ENCODE peak calls at places on chromosomes 2 and 18, in nine cellular contexts. One of them, this sample, is unnamed.

GRCh38 chr2:217193431-217194075 is 333.7 kb upstream of the TNP1 start:
- DNase-seq in AG09319: no peak
- DNase-seq in lower lobe of right lung: no peak
- DNase-seq in AG10803: no peak
- DNase-seq in fibroblast of mammary gland: no peak
- DNase-seq in HFFc6: no peak
- DNase-seq in upper lobe of right lung: no peak
- DNase-seq in neural crest cell: no peak
- DNase-seq in dorsolateral prefrontal cortex: no peak
- DNase-seq in this sample: no peak

GRCh38 chr2:199469514-199470360 is 12.0 kb upstream of the SATB2 start:
- DNase-seq in AG09319: no peak
- DNase-seq in lower lobe of right lung: no peak
- DNase-seq in AG10803: no peak
- DNase-seq in fibroblast of mammary gland: no peak
- DNase-seq in HFFc6: no peak
- DNase-seq in upper lobe of right lung: no peak
- DNase-seq in neural crest cell: no peak
- DNase-seq in dorsolateral prefrontal cortex: no peak
- DNase-seq in this sample: no peak

GRCh38 chr18:80175451-80176235 is 66.6 kb downstream of the ADNP2 start:
- DNase-seq in AG09319: no peak
- DNase-seq in lower lobe of right lung: no peak
- DNase-seq in AG10803: no peak
- DNase-seq in fibroblast of mammary gland: no peak
- DNase-seq in HFFc6: no peak
- DNase-seq in upper lobe of right lung: peak
- DNase-seq in neural crest cell: no peak
- DNase-seq in dorsolateral prefrontal cortex: no peak
- DNase-seq in this sample: no peak

GRCh38 chr18:54957295-54957694 is 2.0 kb downstream of the CCDC68 start:
- DNase-seq in AG09319: no peak
- DNase-seq in lower lobe of right lung: no peak
- DNase-seq in AG10803: no peak
- DNase-seq in fibroblast of mammary gland: peak
- DNase-seq in HFFc6: no peak
- DNase-seq in upper lobe of right lung: no peak
- DNase-seq in neural crest cell: no peak
- DNase-seq in dorsolateral prefrontal cortex: no peak
- DNase-seq in this sample: peak

GRCh38 chr18:54149078-54149697 is 75.3 kb downstream of the MBD2 start:
- DNase-seq in AG09319: peak
- DNase-seq in lower lobe of right lung: no peak
- DNase-seq in AG10803: peak
- DNase-seq in fibroblast of mammary gland: peak
- DNase-seq in HFFc6: peak
- DNase-seq in upper lobe of right lung: no peak
- DNase-seq in neural crest cell: no peak
- DNase-seq in dorsolateral prefrontal cortex: no peak
- DNase-seq in this sample: no peak

GRCh38 chr2:60826126-60826525 is 55.2 kb upstream of the REL start:
- DNase-seq in AG09319: no peak
- DNase-seq in lower lobe of right lung: no peak
- DNase-seq in AG10803: no peak
- DNase-seq in fibroblast of mammary gland: peak
- DNase-seq in HFFc6: no peak
- DNase-seq in upper lobe of right lung: no peak
- DNase-seq in neural crest cell: no peak
- DNase-seq in dorsolateral prefrontal cortex: no peak
- DNase-seq in this sample: no peak

GRCh38 chr2:176200971-176201370 is 12.5 kb downstream of the HOXD1 start:
- DNase-seq in AG09319: no peak
- DNase-seq in lower lobe of right lung: no peak
- DNase-seq in AG10803: no peak
- DNase-seq in fibroblast of mammary gland: no peak
- DNase-seq in HFFc6: no peak
- DNase-seq in upper lobe of right lung: no peak
- DNase-seq in neural crest cell: no peak
- DNase-seq in dorsolateral prefrontal cortex: no peak
- DNase-seq in this sample: no peak

GRCh38 chr2:232456296-232457120 is 555 bp downstream of the ALPI start:
- DNase-seq in AG09319: no peak
- DNase-seq in lower lobe of right lung: peak
- DNase-seq in AG10803: no peak
- DNase-seq in fibroblast of mammary gland: no peak
- DNase-seq in HFFc6: no peak
- DNase-seq in upper lobe of right lung: no peak
- DNase-seq in neural crest cell: no peak
- DNase-seq in dorsolateral prefrontal cortex: peak
- DNase-seq in this sample: no peak

GRCh38 chr18:48714873-48715272 is 176.0 kb downstream of the CTIF start:
- DNase-seq in AG09319: no peak
- DNase-seq in lower lobe of right lung: peak
- DNase-seq in AG10803: no peak
- DNase-seq in fibroblast of mammary gland: no peak
- DNase-seq in HFFc6: no peak
- DNase-seq in upper lobe of right lung: no peak
- DNase-seq in neural crest cell: no peak
- DNase-seq in dorsolateral prefrontal cortex: no peak
- DNase-seq in this sample: no peak

GRCh38 chr2:30871440-30871839 is 64.2 kb upstream of the CAPN13 start:
- DNase-seq in AG09319: no peak
- DNase-seq in lower lobe of right lung: no peak
- DNase-seq in AG10803: no peak
- DNase-seq in fibroblast of mammary gland: no peak
- DNase-seq in HFFc6: no peak
- DNase-seq in upper lobe of right lung: no peak
- DNase-seq in neural crest cell: no peak
- DNase-seq in dorsolateral prefrontal cortex: no peak
- DNase-seq in this sample: no peak

GRCh38 chr2:101803945-101804696 is 106.6 kb downstream of the MAP4K4 start:
- DNase-seq in AG09319: no peak
- DNase-seq in lower lobe of right lung: no peak
- DNase-seq in AG10803: peak
- DNase-seq in fibroblast of mammary gland: peak
- DNase-seq in HFFc6: no peak
- DNase-seq in upper lobe of right lung: no peak
- DNase-seq in neural crest cell: peak
- DNase-seq in dorsolateral prefrontal cortex: no peak
- DNase-seq in this sample: no peak

GRCh38 chr18:2173464-2173863 is 397.8 kb downstream of the METTL4 start:
- DNase-seq in AG09319: peak
- DNase-seq in lower lobe of right lung: no peak
- DNase-seq in AG10803: peak
- DNase-seq in fibroblast of mammary gland: peak
- DNase-seq in HFFc6: peak
- DNase-seq in upper lobe of right lung: no peak
- DNase-seq in neural crest cell: no peak
- DNase-seq in dorsolateral prefrontal cortex: no peak
- DNase-seq in this sample: no peak

GRCh38 chr2:120910956-120911951 is 175.6 kb downstream of the GLI2 start:
- DNase-seq in AG09319: no peak
- DNase-seq in lower lobe of right lung: peak
- DNase-seq in AG10803: peak
- DNase-seq in fibroblast of mammary gland: peak
- DNase-seq in HFFc6: no peak
- DNase-seq in upper lobe of right lung: no peak
- DNase-seq in neural crest cell: no peak
- DNase-seq in dorsolateral prefrontal cortex: no peak
- DNase-seq in this sample: no peak

GRCh38 chr18:2147424-2147823 is 423.9 kb downstream of the METTL4 start:
- DNase-seq in AG09319: no peak
- DNase-seq in lower lobe of right lung: no peak
- DNase-seq in AG10803: peak
- DNase-seq in fibroblast of mammary gland: peak
- DNase-seq in HFFc6: peak
- DNase-seq in upper lobe of right lung: no peak
- DNase-seq in neural crest cell: no peak
- DNase-seq in dorsolateral prefrontal cortex: no peak
- DNase-seq in this sample: no peak

DNA sequence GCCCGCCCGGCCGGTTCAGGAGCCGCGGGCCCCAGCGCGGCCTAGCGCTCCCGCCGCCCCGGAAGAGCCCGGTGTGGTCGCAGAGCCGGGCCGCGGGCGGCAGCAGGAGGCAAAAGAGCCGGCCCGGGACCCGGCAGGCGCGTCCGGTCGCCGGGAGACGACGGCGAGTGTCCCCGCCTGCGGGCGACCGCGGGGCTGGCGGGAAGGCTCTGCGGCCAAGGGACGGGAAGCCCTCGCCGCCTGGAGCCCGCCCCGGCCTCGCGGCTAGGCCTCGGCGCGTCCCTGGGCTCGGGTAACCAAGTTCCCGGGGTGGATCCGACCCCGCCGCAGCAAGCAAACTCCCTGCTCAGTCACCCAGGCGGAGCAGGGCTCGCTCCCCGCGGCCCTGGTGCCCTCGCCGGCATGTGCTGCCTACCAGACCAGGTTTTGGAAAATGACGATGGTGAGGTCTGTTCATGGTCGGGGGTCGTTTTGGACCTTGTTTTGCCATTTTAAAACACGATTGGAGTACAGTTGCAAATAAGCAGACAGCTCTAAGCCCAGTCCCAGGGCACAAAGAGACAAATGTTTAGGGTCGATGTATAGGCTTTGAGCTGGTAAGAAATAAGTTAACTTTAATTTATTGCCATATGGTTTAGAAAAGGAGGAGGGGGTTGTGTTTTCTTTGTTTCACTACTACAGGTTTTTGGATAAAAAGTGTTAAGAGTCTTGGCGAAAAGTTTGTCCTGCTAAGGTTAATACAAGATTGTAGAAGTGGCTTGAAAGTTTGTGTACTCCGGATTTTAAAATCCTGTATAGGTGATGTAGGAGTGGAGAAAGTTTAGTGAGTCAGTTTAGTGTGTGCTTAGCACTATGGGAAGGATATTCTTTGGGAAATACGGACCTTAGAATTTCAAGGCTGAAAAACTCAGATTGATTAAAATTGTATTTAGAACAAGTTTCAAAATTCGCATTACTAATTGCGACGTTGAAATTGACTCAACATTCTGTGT is 1.1 kb downstream of the KCMF1 start:
- DNase-seq in AG09319: no peak
- DNase-seq in lower lobe of right lung: peak
- DNase-seq in AG10803: peak
- DNase-seq in fibroblast of mammary gland: peak
- DNase-seq in HFFc6: no peak
- DNase-seq in upper lobe of right lung: peak
- DNase-seq in neural crest cell: peak
- DNase-seq in dorsolateral prefrontal cortex: no peak
- DNase-seq in this sample: no peak
- TF ChIP-seq CTCF in AG09319: no peak
- TF ChIP-seq CTCF in lower lobe of right lung: no peak
- TF ChIP-seq CTCF in AG10803: no peak
- TF ChIP-seq CTCF in fibroblast of mammary gland: no peak
- TF ChIP-seq CTCF in HFFc6: no peak
- TF ChIP-seq CTCF in upper lobe of right lung: no peak
- TF ChIP-seq CTCF in neural crest cell: no peak
- TF ChIP-seq CTCF in dorsolateral prefrontal cortex: no peak
- TF ChIP-seq CTCF in this sample: no peak

DNA sequence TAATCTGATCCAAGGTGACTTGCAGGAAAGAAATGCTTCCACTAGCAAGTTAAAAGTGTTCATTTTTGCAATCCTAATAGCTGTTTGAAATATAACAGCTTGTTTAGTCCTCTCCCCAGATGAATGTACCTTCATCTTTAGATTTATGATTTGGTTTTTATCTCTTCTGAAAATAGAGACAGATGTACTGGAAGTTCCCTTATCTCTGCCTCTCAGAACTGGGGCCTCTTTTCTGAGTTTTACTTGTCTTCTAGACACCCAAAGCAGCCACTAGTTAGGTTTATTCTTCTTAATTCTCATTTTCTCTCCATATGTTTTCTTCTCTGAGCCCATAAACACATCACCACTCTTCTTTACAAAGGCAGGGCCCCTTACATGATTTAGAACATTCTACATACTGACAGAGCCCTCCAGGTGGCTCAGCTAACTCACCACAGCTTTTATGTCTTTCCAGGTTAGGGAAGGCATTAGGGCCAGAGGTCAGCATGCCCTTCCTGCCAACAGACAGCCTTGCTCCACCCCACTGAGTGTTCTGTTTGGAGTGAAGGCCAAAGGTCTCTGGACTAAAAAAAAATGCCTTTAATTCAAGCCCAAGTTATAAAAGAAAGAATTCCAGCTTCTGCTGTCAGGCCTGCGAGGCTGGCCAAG is 74.8 kb upstream of the MAP4K3 start:
- DNase-seq in AG09319: no peak
- DNase-seq in lower lobe of right lung: no peak
- DNase-seq in AG10803: no peak
- DNase-seq in fibroblast of mammary gland: no peak
- DNase-seq in HFFc6: no peak
- DNase-seq in upper lobe of right lung: no peak
- DNase-seq in neural crest cell: no peak
- DNase-seq in dorsolateral prefrontal cortex: no peak
- DNase-seq in this sample: no peak
- TF ChIP-seq CTCF in AG09319: no peak
- TF ChIP-seq CTCF in lower lobe of right lung: no peak
- TF ChIP-seq CTCF in AG10803: no peak
- TF ChIP-seq CTCF in fibroblast of mammary gland: no peak
- TF ChIP-seq CTCF in HFFc6: no peak
- TF ChIP-seq CTCF in upper lobe of right lung: no peak
- TF ChIP-seq CTCF in neural crest cell: no peak
- TF ChIP-seq CTCF in dorsolateral prefrontal cortex: no peak
- TF ChIP-seq CTCF in this sample: no peak

DNA sequence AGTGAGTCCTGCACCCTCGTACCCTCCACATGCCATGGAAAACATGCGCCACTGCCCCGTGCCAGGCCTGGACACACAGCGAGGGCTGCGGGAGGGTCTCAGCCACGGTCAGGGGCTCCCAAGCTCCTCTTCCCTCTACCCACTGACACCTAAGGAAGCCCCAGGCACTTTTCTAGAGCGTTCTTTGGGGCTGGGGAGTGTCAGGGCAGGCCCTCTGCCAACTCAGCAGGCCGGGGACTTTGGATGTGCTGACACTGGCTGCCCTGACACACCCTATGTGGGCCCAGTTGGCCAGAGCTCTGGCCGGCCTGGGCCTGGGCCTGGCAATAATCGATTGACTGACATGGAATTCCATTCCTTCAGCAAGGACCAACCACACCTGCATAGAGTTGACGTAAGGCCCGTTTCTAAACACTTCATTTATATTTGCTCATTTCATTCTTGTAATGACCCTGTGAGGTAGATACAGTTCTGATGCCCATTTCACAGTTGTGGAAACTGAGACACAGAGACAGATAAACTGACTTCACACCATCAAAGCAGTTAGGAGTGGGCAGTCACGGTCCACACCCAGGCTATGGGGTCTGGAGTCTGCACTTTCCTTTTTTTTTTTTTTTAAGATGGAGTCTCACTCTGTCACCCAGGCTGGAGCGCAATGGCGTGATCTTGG is 70.4 kb downstream of the ZFP36L2 start:
- DNase-seq in AG09319: no peak
- DNase-seq in lower lobe of right lung: no peak
- DNase-seq in AG10803: no peak
- DNase-seq in fibroblast of mammary gland: no peak
- DNase-seq in HFFc6: no peak
- DNase-seq in upper lobe of right lung: no peak
- DNase-seq in neural crest cell: no peak
- DNase-seq in dorsolateral prefrontal cortex: no peak
- DNase-seq in this sample: no peak
- TF ChIP-seq CTCF in AG09319: no peak
- TF ChIP-seq CTCF in lower lobe of right lung: no peak
- TF ChIP-seq CTCF in AG10803: no peak
- TF ChIP-seq CTCF in fibroblast of mammary gland: no peak
- TF ChIP-seq CTCF in HFFc6: no peak
- TF ChIP-seq CTCF in upper lobe of right lung: no peak
- TF ChIP-seq CTCF in neural crest cell: no peak
- TF ChIP-seq CTCF in dorsolateral prefrontal cortex: no peak
- TF ChIP-seq CTCF in this sample: no peak

GRCh38 chr2:55419514-55420243 is at the start of gene CCDC88A:
- DNase-seq in AG09319: peak
- DNase-seq in lower lobe of right lung: peak
- DNase-seq in AG10803: peak
- DNase-seq in fibroblast of mammary gland: peak
- DNase-seq in HFFc6: peak
- DNase-seq in upper lobe of right lung: peak
- DNase-seq in neural crest cell: peak
- DNase-seq in dorsolateral prefrontal cortex: peak
- DNase-seq in this sample: peak
- TF ChIP-seq CTCF in AG09319: peak
- TF ChIP-seq CTCF in lower lobe of right lung: peak
- TF ChIP-seq CTCF in AG10803: peak
- TF ChIP-seq CTCF in fibroblast of mammary gland: no peak
- TF ChIP-seq CTCF in HFFc6: peak
- TF ChIP-seq CTCF in upper lobe of right lung: peak
- TF ChIP-seq CTCF in neural crest cell: peak
- TF ChIP-seq CTCF in dorsolateral prefrontal cortex: no peak
- TF ChIP-seq CTCF in this sample: peak